ENCODE peak calls at places on chromosomes 3 and 15, in nine cellular contexts. O, L, G, W, Q, U, D, Y and B are unnamed samples.

GRCh38 chr3:115709931-115710330 is 86.6 kb downstream of the GAP43 start:
- DNase-seq in O (no peak), L (no peak), G (no peak), U (no peak), D (no peak), Q (no peak), Y (no peak), W (no peak), B (no peak)

GRCh38 chr15:101162701-101163483 is 89.0 kb downstream of the CHSY1 start:
- DNase-seq in D (no peak), U (no peak), W (no peak), O (no peak), Y (no peak), G (no peak), L (peak; percentile 95), Q (peak; percentile 81), B (peak; percentile 86)

GRCh38 chr3:190424478-190425439 is 24.9 kb downstream of the TMEM207 start:
- DNase-seq in L (no peak), O (peak; percentile 80), Y (peak; percentile 19), Q (no peak), W (no peak), G (peak; percentile 5), U (peak; percentile 81), D (peak; percentile 84), B (no peak)

GRCh38 chr15:25810631-25811077 is 52.5 kb downstream of the ATP10A start:
- DNase-seq in D (peak; percentile 64), L (no peak), Y (peak; percentile 9), O (no peak), Q (no peak), G (no peak), U (no peak), W (no peak), B (no peak)

GRCh38 chr3:12557472-12558105 is 702 bp downstream of the MKRN2 start:
- DNase-seq in Q (no peak), U (peak; percentile 14), W (no peak), D (peak; percentile 64), Y (no peak), O (no peak), G (no peak), L (no peak), B (no peak)

GRCh38 chr3:139105154-139105702 is 60.5 kb upstream of the PRR23C start:
- DNase-seq in G (no peak), Q (no peak), U (no peak), O (no peak), D (no peak), W (no peak), L (peak; percentile 86), Y (no peak), B (peak; percentile 47)

GRCh38 chr3:52176951-52177700 is 20.8 kb upstream of the ALAS1 start:
- DNase-seq in Y (no peak), G (no peak), O (peak; percentile 32), Q (peak; percentile 46), D (peak; percentile 31), L (no peak), U (peak; percentile 32), W (no peak), B (peak; percentile 65)

GRCh38 chr3:99730870-99731269 is 86.8 kb upstream of the CMSS1 start:
- DNase-seq in O (no peak), D (no peak), Q (no peak), W (no peak), G (no peak), L (no peak), Y (no peak), U (no peak), B (no peak)

GRCh38 chr3:81765425-81765824 is 4.0 kb upstream of the GBE1 start:
- DNase-seq in G (no peak), L (no peak), Q (no peak), D (no peak), O (no peak), Y (no peak), U (no peak), W (no peak), B (no peak)

GRCh38 chr15:26197719-26198118 is 334.6 kb upstream of the ATP10A start:
- DNase-seq in W (peak; percentile 50), U (no peak), G (no peak), O (no peak), D (no peak), L (no peak), Q (no peak), Y (no peak), B (no peak)

GRCh38 chr15:65916664-65917406 is 47.5 kb downstream of the RAB11A start:
- DNase-seq in Y (peak; percentile 62), G (no peak), U (peak; percentile 50), O (peak; percentile 67), W (peak; percentile 32), L (no peak), D (peak; percentile 62), Q (no peak), B (no peak)

GRCh38 chr15:69468241-69469121 is 15.9 kb downstream of the RPLP1 start:
- DNase-seq in G (peak; percentile 42), L (no peak), D (peak; percentile 94), O (peak; percentile 50), W (peak; percentile 89), Y (no peak), Q (no peak), U (peak; percentile 89), B (no peak)

GRCh38 chr3:121681792-121682191 is 21.1 kb upstream of the HCLS1 start:
- DNase-seq in Y (no peak), G (no peak), Q (no peak), W (no peak), O (no peak), U (no peak), D (no peak), L (no peak), B (no peak)

GRCh38 chr15:52100807-52101206 is 11.8 kb downstream of the BCL2L10 start:
- DNase-seq in U (peak; percentile 95), G (no peak), L (no peak), O (peak; percentile 73), W (peak; percentile 91), Y (no peak), Q (peak; percentile 93), D (peak; percentile 92), B (no peak)

GRCh38 chr3:153399636-153400035 is 237.6 kb downstream of the RAP2B start:
- DNase-seq in G (no peak), O (no peak), D (no peak), W (no peak), U (no peak), L (no peak), Q (no peak), Y (no peak), B (no peak)

GRCh38 chr3:14761121-14761672 is 57.6 kb upstream of the FGD5 start:
- DNase-seq in G (no peak), L (no peak), Q (no peak), U (no peak), D (no peak), Y (no peak), O (no peak), W (no peak), B (no peak)

GRCh38 chr3:48405971-48406370 is 23.9 kb downstream of the PLXNB1 start:
- DNase-seq in D (no peak), O (peak; percentile 0), L (no peak), U (no peak), Q (peak; percentile 34), W (no peak), G (no peak), Y (no peak), B (no peak)

GRCh38 chr3:126415661-126416591 is 21.2 kb downstream of the CFAP100 start:
- DNase-seq in Q (peak; percentile 56), D (no peak), O (no peak), Y (no peak), L (no peak), W (no peak), G (no peak), U (no peak), B (peak; percentile 57)

GRCh38 chr3:198071602-198072285 is 111.7 kb downstream of the LMLN start:
- DNase-seq in U (peak; percentile 96), W (peak; percentile 77), L (no peak), O (no peak), Y (peak; percentile 10), G (no peak), Q (no peak), D (peak; percentile 99), B (no peak)

GRCh38 chr3:49171775-49172500 is 540 bp downstream of the KLHDC8B start:
- DNase-seq in Q (no peak), O (no peak), W (no peak), G (no peak), D (no peak), Y (no peak), U (no peak), L (no peak), B (no peak)

GRCh38 chr3:143343944-143344343 is 224.4 kb downstream of the CHST2 start:
- DNase-seq in Y (no peak), D (peak; percentile 44), W (no peak), G (no peak), U (no peak), L (no peak), Q (no peak), O (no peak), B (no peak)